ENCODE peak calls at places on chromosomes 4 and X, in four cellular contexts. V is cardiac muscle cell, H is right lobe of liver, M is stomach. F is an unnamed sample.

GRCh38 chr4:87337361-87337760 is 14.7 kb upstream of the HSD17B13 start:
- DNase-seq in V (no peak), H (no peak), M (no peak), F (no peak)

GRCh38 chrX:134369576-134369975 is 90.4 kb upstream of the HPRT1 start:
- DNase-seq in V (no peak), H (no peak), M (no peak), F (no peak)

GRCh38 chrX:100883654-100884053 is 9.5 kb upstream of the NOX1 start:
- DNase-seq in V (no peak), H (no peak), M (no peak), F (no peak)

GRCh38 chr4:147118523-147118922 is 172.9 kb upstream of the TTC29 start:
- DNase-seq in V (peak; percentile 85), H (no peak), M (no peak), F (no peak)

GRCh38 chr4:168908859-168909390 is 101.1 kb downstream of the CBR4 start:
- DNase-seq in V (peak; percentile 17), H (no peak), M (no peak), F (no peak)

GRCh38 chr4:141501931-141502330 is 134.5 kb upstream of the IL15 start:
- DNase-seq in V (peak; percentile 52), H (no peak), M (no peak), F (no peak)

GRCh38 chr4:164718817-164719216 is 35.1 kb upstream of the SMIM31 start:
- DNase-seq in V (no peak), H (no peak), M (no peak), F (no peak)

GRCh38 chr4:166502660-166503059 is 629.6 kb downstream of the TLL1 start:
- DNase-seq in V (no peak), H (no peak), M (no peak), F (no peak)

GRCh38 chrX:50072110-50072509 is 128.7 kb downstream of the AKAP4 start:
- DNase-seq in V (no peak), H (no peak), M (no peak), F (no peak)

GRCh38 chrX:136495043-136495442 is 2.3 kb upstream of the HTATSF1 start:
- DNase-seq in V (no peak), H (no peak), M (no peak), F (no peak)

GRCh38 chr4:139020384-139020783 is 4.8 kb downstream of the NOCT start:
- DNase-seq in V (no peak), H (no peak), M (no peak), F (no peak)

GRCh38 chr4:1661695-1662094 is 22.4 kb downstream of the FAM53A start:
- DNase-seq in V (no peak), H (no peak), M (no peak), F (no peak)

GRCh38 chr4:2081540-2081939 is 22.4 kb downstream of the NAT8L start:
- DNase-seq in V (no peak), H (peak; percentile 18), M (peak; percentile 19), F (no peak)

GRCh38 chrX:21683910-21684309 is 25.8 kb upstream of the KLHL34 start:
- DNase-seq in V (no peak), H (no peak), M (no peak), F (no peak)

GRCh38 chr4:69321153-69321729 is 41.0 kb downstream of the UGT2B28 start:
- DNase-seq in V (no peak), H (peak; percentile 61), M (peak; percentile 85), F (no peak)

GRCh38 chr4:102593147-102593546 is 92.0 kb downstream of the NFKB1 start:
- DNase-seq in V (no peak), H (no peak), M (no peak), F (no peak)

GRCh38 chr4:108426493-108426892 is 193.9 kb upstream of the RPL34 start:
- DNase-seq in V (peak; percentile 3), H (no peak), M (no peak), F (no peak)

GRCh38 chr4:96092151-96092705 is 252.3 kb downstream of the PDHA2 start:
- DNase-seq in V (no peak), H (no peak), M (no peak), F (no peak)

GRCh38 chrX:154098551-154098950 is 1.0 kb upstream of the MECP2 start:
- DNase-seq in V (no peak), H (no peak), M (no peak), F (no peak)

GRCh38 chr4:184345573-184345922 is 127.9 kb upstream of the ENPP6 start:
- DNase-seq in V (no peak), H (peak; percentile 72), M (no peak), F (no peak)

GRCh38 chr4:168304744-168305459 is 13.7 kb downstream of the DDX60 start:
- DNase-seq in V (peak; percentile 21), H (no peak), M (no peak), F (no peak)

GRCh38 chrX:110853610-110854009 is 58.0 kb upstream of the CHRDL1 start:
- DNase-seq in V (peak; percentile 6), H (peak; percentile 36), M (no peak), F (no peak)

GRCh38 chrX:97158270-97158669 is 274.6 kb downstream of the RPA4 start:
- DNase-seq in V (no peak), H (no peak), M (no peak), F (no peak)

GRCh38 chrX:48606091-48606490 is 8.8 kb downstream of the WDR13 start:
- DNase-seq in V (no peak), H (no peak), M (no peak), F (no peak)

GRCh38 chr4:112517067-112517588 is 1.1 kb upstream of the NEUROG2 start:
- DNase-seq in V (no peak), H (no peak), M (no peak), F (no peak)

GRCh38 chr4:182804131-182804530 is 113.1 kb downstream of the DCTD start:
- DNase-seq in V (no peak), H (no peak), M (no peak), F (no peak)

GRCh38 chrX:13994104-13994503 is 35.6 kb downstream of the GEMIN8 start:
- DNase-seq in V (no peak), H (no peak), M (no peak), F (no peak)

GRCh38 chrX:48918644-48919340 is at the start of gene PIM2:
- DNase-seq in V (peak; percentile 85), H (peak; percentile 92), M (peak; percentile 94), F (peak; percentile 93)

GRCh38 chrX:39759526-39760224 is 338.1 kb downstream of the BCOR start:
- DNase-seq in V (peak; percentile 66), H (no peak), M (peak; percentile 53), F (no peak)

DNA sequence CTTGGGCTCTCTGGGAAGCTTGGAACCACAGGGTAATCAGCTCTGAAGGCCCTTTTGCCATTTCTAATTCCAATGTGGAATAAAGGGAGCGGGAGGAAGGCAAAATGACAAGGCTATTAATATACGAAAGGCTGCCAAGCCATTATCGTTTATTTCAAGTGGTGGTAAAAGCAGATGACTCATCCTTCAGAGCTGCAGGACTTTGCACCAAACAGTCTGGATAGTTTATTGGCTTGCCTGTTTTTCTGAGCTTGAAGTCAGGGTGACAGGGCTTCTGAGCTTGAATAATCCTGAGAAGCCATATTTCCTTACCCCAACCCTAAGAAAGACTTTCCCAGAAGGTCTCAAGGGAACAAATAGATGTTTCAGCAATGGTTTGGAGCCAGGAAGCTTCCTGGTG is 7.7 kb upstream of the GABRE start:
- DNase-seq in V (peak; percentile 73), H (no peak), M (no peak), F (no peak)
- H3K4me1 ChIP-seq in V (no peaks in the 10 kb centered on the region), H (no peaks in the 10 kb centered on the region), M (no peaks in the 10 kb centered on the region), F (no peaks in the 10 kb centered on the region)

GRCh38 chr4:6196871-6197270 is 3.5 kb downstream of the JAKMIP1 start:
- DNase-seq in V (no peak), H (no peak), M (no peak), F (no peak)
- H3K4me1 ChIP-seq in V (peaks cover 3% of the 10 kb centered on the region), H (no peaks in the 10 kb centered on the region), M (peaks cover 29% of the 10 kb centered on the region), F (peaks cover 8% of the 10 kb centered on the region)

GRCh38 chr4:174256277-174256713 is 27.2 kb downstream of the FBXO8 start:
- DNase-seq in V (peak; percentile 69), H (no peak), M (no peak), F (no peak)
- H3K4me1 ChIP-seq in V (no peaks in the 10 kb centered on the region), H (no peaks in the 10 kb centered on the region), M (peaks cover 35% of the 10 kb centered on the region), F (peaks cover 34% of the 10 kb centered on the region)

DNA sequence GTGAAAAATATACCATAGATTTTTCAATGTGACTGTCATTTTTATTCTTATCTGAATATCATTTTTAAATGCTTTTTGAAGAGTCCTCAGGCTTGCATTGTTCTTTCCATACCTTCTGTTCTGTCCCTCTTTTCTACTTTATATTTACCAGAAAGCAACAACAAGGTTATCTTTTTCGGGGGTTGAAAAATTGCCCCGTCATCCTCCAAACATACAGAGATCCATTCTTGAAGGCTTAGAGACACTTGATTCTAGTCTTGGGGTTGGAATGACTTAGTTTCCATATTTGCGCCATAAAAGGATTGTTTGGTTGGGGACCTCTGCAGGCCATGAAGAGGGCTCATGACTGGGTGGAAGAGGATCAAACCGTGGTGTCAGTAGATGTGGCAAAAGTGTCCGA is 63.5 kb downstream of the FAM114A1 start:
- DNase-seq in V (no peak), H (no peak), M (no peak), F (no peak)
- H3K4me1 ChIP-seq in V (peaks cover 3% of the 10 kb centered on the region), H (no peaks in the 10 kb centered on the region), M (peaks cover 8% of the 10 kb centered on the region), F (peaks cover under 1% of the 10 kb centered on the region)

GRCh38 chr4:81651500-81651899 is 179.8 kb upstream of the RASGEF1B start:
- DNase-seq in V (peak; percentile 80), H (no peak), M (no peak), F (no peak)

GRCh38 chr4:81648576-81649272 is 177.0 kb upstream of the RASGEF1B start:
- DNase-seq in V (peak; percentile 89), H (no peak), M (no peak), F (no peak)

GRCh38 chr4:81652069-81652478 is 180.4 kb upstream of the RASGEF1B start:
- DNase-seq in V (peak; percentile 61), H (no peak), M (no peak), F (no peak)

GRCh38 chr4:81647388-81647787 is 175.7 kb upstream of the RASGEF1B start:
- DNase-seq in V (no peak), H (no peak), M (no peak), F (no peak)

DNA sequence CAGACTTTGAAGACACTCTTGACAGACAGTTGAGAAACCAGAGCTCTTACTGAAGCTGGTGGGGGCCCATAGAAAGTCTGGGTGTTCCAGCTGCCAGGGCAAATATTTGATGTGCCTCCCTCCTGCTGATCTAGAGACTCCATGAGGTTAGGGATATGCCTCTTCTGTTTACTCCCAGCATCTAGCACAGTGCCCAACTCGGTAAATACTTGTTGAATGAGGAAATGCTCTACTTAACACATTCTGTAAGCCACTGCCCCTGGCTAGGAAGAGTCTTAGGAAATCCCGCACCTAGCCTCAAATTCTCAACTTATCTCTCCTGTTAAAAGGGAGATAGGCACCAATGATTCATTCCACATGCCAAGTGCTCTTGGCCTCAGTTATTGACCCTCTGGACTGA is 179.2 kb upstream of the RASGEF1B start:
- DNase-seq in V (peak; percentile 70), H (peak; percentile 82), M (no peak), F (no peak)
- H3K4me1 ChIP-seq in V (no peaks in the 10 kb centered on the region), H (no peaks in the 10 kb centered on the region), M (no peaks in the 10 kb centered on the region), F (no peaks in the 10 kb centered on the region)

F was measured in BE2C.